ENCODE peak calls at places on chromosomes 11 and 22, in four cellular contexts. U is naive B cell, X is mesendoderm, S is skeletal muscle cell. N is an unnamed sample.

GRCh38 chr11:124763156-124763947 is 1.3 kb upstream of the ESAM start:
- DNase-seq in U (peak), X (peak), S (peak), N (peak)

GRCh38 chr11:8167796-8168195 is 1.0 kb downstream of the RIC3 start:
- DNase-seq in U (no peak), X (no peak), S (no peak), N (no peak)

GRCh38 chr11:118397448-118397847 is 4.0 kb upstream of the ATP5MG start:
- DNase-seq in U (no peak), X (no peak), S (no peak), N (no peak)

GRCh38 chr11:126431401-126432064 is 76.0 kb downstream of the ST3GAL4 start:
- DNase-seq in U (no peak), X (no peak), S (peak), N (peak)

GRCh38 chr22:36017661-36018091 is 10.9 kb downstream of the RBFOX2 start:
- DNase-seq in U (peak), X (peak), S (no peak), N (no peak)

GRCh38 chr22:41446057-41446501 is 522 bp downstream of the TOB2 start:
- DNase-seq in U (no peak), X (no peak), S (no peak), N (no peak)

GRCh38 chr11:66718320-66718971 is 10.6 kb downstream of the SPTBN2 start:
- DNase-seq in U (no peak), X (no peak), S (no peak), N (no peak)

GRCh38 chr11:15501566-15501965 is 386.8 kb downstream of the INSC start:
- DNase-seq in U (no peak), X (no peak), S (no peak), N (no peak)

GRCh38 chr11:77104727-77105126 is 2.1 kb downstream of the OMP start:
- DNase-seq in U (no peak), X (no peak), S (no peak), N (no peak)

GRCh38 chr11:79253280-79253679 is 187.6 kb downstream of the TENM4 start:
- DNase-seq in U (no peak), X (no peak), S (no peak), N (no peak)

GRCh38 chr11:12167098-12167999 is 57.0 kb downstream of the MICAL2 start:
- DNase-seq in U (no peak), X (peak), S (peak), N (no peak)

GRCh38 chr22:42132457-42132856 is 1.8 kb upstream of the CYP2D6 start:
- DNase-seq in U (no peak), X (no peak), S (no peak), N (no peak)

GRCh38 chr11:127994736-127995135 is 592.6 kb downstream of the ETS1 start:
- DNase-seq in U (no peak), X (peak), S (peak), N (peak)

GRCh38 chr11:89583580-89583979 is 92.4 kb upstream of the NOX4 start:
- DNase-seq in U (no peak), X (no peak), S (no peak), N (no peak)

GRCh38 chr11:20854214-20854613 is 184.8 kb downstream of the NELL1 start:
- DNase-seq in U (no peak), X (peak), S (no peak), N (no peak)

GRCh38 chr11:2300290-2300935 is 1.3 kb downstream of the C11orf21 start:
- DNase-seq in U (peak), X (no peak), S (no peak), N (no peak)

GRCh38 chr11:108364159-108364558 is 103.2 kb downstream of the C11orf65 start:
- DNase-seq in U (no peak), X (no peak), S (no peak), N (no peak)

N was measured in stromal cell of bone marrow.